ENCODE peak calls at places on chromosome 7, in nine cellular contexts. N is NCI-H460, I is tibial nerve, Z is anterior cingulate cortex, E is HT1080, O is mesothelial cell of epicardium, U is HT-29, W is left kidney, Y is Calu3. C is an unnamed sample.

GRCh38 chr7:108132551-108133265 is 2.5 kb upstream of the LAMB4 start:
- DNase-seq in I (no peak), U (no peak), Z (no peak), N (no peak), O (no peak), Y (no peak), W (peak; percentile 51), E (no peak), C (no peak)

GRCh38 chr7:157271991-157272324 is 64.8 kb upstream of the DNAJB6 start:
- DNase-seq in O (no peak), E (peak; percentile 55), Z (no peak), N (no peak), Y (no peak), I (peak; percentile 88), U (no peak), W (no peak), C (peak; percentile 86)

GRCh38 chr7:92835140-92835850 is 1.1 kb downstream of the CDK6 start:
- DNase-seq in W (peak; percentile 91), Z (peak; percentile 37), Y (peak; percentile 58), N (peak; percentile 29), E (peak; percentile 73), U (peak; percentile 82), I (peak; percentile 49), O (peak; percentile 78), C (peak; percentile 87)

GRCh38 chr7:18861514-18861913 is 255.9 kb downstream of the TWIST1 start:
- DNase-seq in W (no peak), N (no peak), Y (no peak), O (no peak), U (no peak), I (no peak), E (no peak), Z (no peak), C (no peak)

GRCh38 chr7:44224216-44224950 is 23.6 kb downstream of the YKT6 start:
- DNase-seq in Z (no peak), O (no peak), W (no peak), E (no peak), Y (no peak), U (no peak), I (no peak), N (no peak), C (no peak)

GRCh38 chr7:98282727-98283126 is 1.2 kb downstream of the BRI3 start:
- DNase-seq in E (no peak), O (no peak), W (peak; percentile 28), I (no peak), N (no peak), Z (no peak), Y (no peak), U (no peak), C (no peak)

GRCh38 chr7:97024209-97025129 is at the start of gene DLX5:
- DNase-seq in Y (peak; percentile 17), E (peak; percentile 71), Z (no peak), O (peak; percentile 76), U (no peak), W (peak; percentile 66), I (peak; percentile 39), N (no peak), C (peak; percentile 18)

GRCh38 chr7:148501707-148502139 is 88.8 kb upstream of the C7orf33 start:
- DNase-seq in Z (no peak), O (peak; percentile 45), Y (peak; percentile 38), U (no peak), I (no peak), W (peak; percentile 80), E (no peak), N (no peak), C (no peak)

GRCh38 chr7:6654842-6655610 is 17.9 kb downstream of the ZNF316 start:
- DNase-seq in I (no peak), N (no peak), Z (no peak), O (no peak), E (no peak), Y (no peak), U (no peak), W (no peak), C (no peak)

GRCh38 chr7:44154703-44155102 is 13.6 kb upstream of the MYL7 start:
- DNase-seq in Z (no peak), I (no peak), Y (no peak), N (no peak), E (peak; percentile 55), U (no peak), O (no peak), W (no peak), C (no peak)

GRCh38 chr7:80918909-80919721 is at the start of gene SEMA3C:
- DNase-seq in U (peak; percentile 97), Y (peak; percentile 92), I (peak; percentile 78), E (peak; percentile 93), W (peak; percentile 97), Z (peak; percentile 85), N (peak; percentile 91), O (peak; percentile 90), C (peak; percentile 65)

GRCh38 chr7:108067844-108068243 is 62.3 kb downstream of the LAMB4 start:
- DNase-seq in N (no peak), O (no peak), I (no peak), E (no peak), Y (no peak), Z (no peak), W (no peak), U (no peak), C (no peak)

GRCh38 chr7:73736885-73737284 is 1.7 kb downstream of the ABHD11 start:
- DNase-seq in W (no peak), N (no peak), E (no peak), I (no peak), O (no peak), Z (no peak), U (no peak), Y (no peak), C (no peak)

GRCh38 chr7:81499262-81500116 is 270.4 kb downstream of the HGF start:
- DNase-seq in U (peak; percentile 88), O (no peak), I (peak; percentile 60), W (peak; percentile 85), Z (no peak), E (peak; percentile 63), N (peak; percentile 88), Y (peak; percentile 31), C (peak; percentile 63)

GRCh38 chr7:66283003-66283920 is 78.1 kb downstream of the TPST1 start:
- DNase-seq in I (no peak), Y (no peak), O (no peak), U (no peak), W (no peak), Z (no peak), E (peak; percentile 82), N (no peak), C (no peak)

GRCh38 chr7:42168512-42168911 is 68.5 kb downstream of the GLI3 start:
- DNase-seq in N (no peak), Y (no peak), E (no peak), O (no peak), Z (no peak), U (no peak), W (no peak), I (no peak), C (no peak)

GRCh38 chr7:54898659-54899340 is 120.0 kb upstream of the EGFR start:
- DNase-seq in W (no peak), N (peak; percentile 19), O (no peak), Z (no peak), I (no peak), U (no peak), E (no peak), Y (no peak), C (no peak)

GRCh38 chr7:99448855-99449254 is 10.1 kb downstream of the CPSF4 start:
- DNase-seq in N (no peak), Y (no peak), O (no peak), E (no peak), U (no peak), I (no peak), W (no peak), Z (no peak), C (no peak)

GRCh38 chr7:77933394-77933793 is 134.8 kb downstream of the PHTF2 start:
- DNase-seq in Z (no peak), N (no peak), I (no peak), U (no peak), E (peak; percentile 70), O (no peak), Y (no peak), W (no peak), C (no peak)

GRCh38 chr7:101913247-101913721 is 95.9 kb downstream of the CUX1 start:
- DNase-seq in Y (no peak), W (no peak), N (no peak), U (no peak), O (no peak), E (no peak), Z (no peak), I (no peak), C (no peak)

GRCh38 chr7:57305192-57305748 is 144.7 kb upstream of the ZNF716 start:
- DNase-seq in O (no peak), Z (no peak), W (no peak), U (peak; percentile 5), Y (no peak), N (no peak), I (no peak), E (no peak), C (no peak)

GRCh38 chr7:88111136-88111748 is 108.6 kb downstream of the SRI start:
- DNase-seq in Y (no peak), E (peak; percentile 50), U (peak; percentile 76), N (peak; percentile 33), I (no peak), W (peak; percentile 62), O (no peak), Z (no peak), C (peak; percentile 35)

GRCh38 chr7:112594397-112594796 is 113.6 kb downstream of the LSMEM1 start:
- DNase-seq in Z (no peak), I (no peak), W (no peak), U (no peak), O (no peak), E (no peak), N (no peak), Y (no peak), C (no peak)

GRCh38 chr7:18064242-18064838 is 36.7 kb upstream of the PRPS1L1 start:
- DNase-seq in Z (no peak), I (peak; percentile 31), Y (peak; percentile 58), N (peak; percentile 13), O (no peak), U (peak; percentile 63), W (peak; percentile 13), E (peak; percentile 26), C (peak; percentile 15)

GRCh38 chr7:22601812-22602568 is 102.0 kb upstream of the STEAP1B start:
- DNase-seq in I (peak; percentile 25), W (no peak), E (peak; percentile 18), O (no peak), Y (no peak), N (no peak), Z (no peak), U (no peak), C (no peak)

GRCh38 chr7:92953657-92954056 is 117.3 kb upstream of the CDK6 start:
- DNase-seq in U (peak; percentile 19), I (no peak), Z (no peak), Y (no peak), N (no peak), E (no peak), O (no peak), W (peak; percentile 5), C (no peak)

GRCh38 chr7:100580466-100581283 is 5.3 kb downstream of the LRCH4 start:
- DNase-seq in U (no peak), W (no peak), E (no peak), Z (no peak), I (no peak), O (no peak), Y (no peak), N (no peak), C (no peak)

GRCh38 chr7:18402488-18403183 is 92.9 kb upstream of the HDAC9 start:
- DNase-seq in I (no peak), Y (peak; percentile 24), E (peak; percentile 44), N (no peak), O (no peak), U (no peak), W (no peak), Z (no peak), C (no peak)